ENCODE peak calls at places on chromosome 17, in five cellular contexts. One of them, this sample, is unnamed. For H3K4me1, the result is how much of the 10 kb centered on the place peaks cover.

GRCh38 chr17:2053380-2054261 is 1.3 kb upstream of the HIC1 start:
- DNase-seq in naive thymus-derived CD4-positive, alpha-beta T cell: peak
- DNase-seq in mesendoderm: peak
- DNase-seq in left lung: peak
- DNase-seq in tibial nerve: peak
- DNase-seq in this sample: peak

GRCh38 chr17:59840329-59840907 is 52.3 kb downstream of the TUBD1 start:
- DNase-seq in naive thymus-derived CD4-positive, alpha-beta T cell: no peak
- DNase-seq in mesendoderm: peak
- DNase-seq in left lung: no peak
- DNase-seq in tibial nerve: no peak
- DNase-seq in this sample: no peak

GRCh38 chr17:66589892-66590291 is 245.0 kb upstream of the CACNG5 start:
- DNase-seq in naive thymus-derived CD4-positive, alpha-beta T cell: no peak
- DNase-seq in mesendoderm: no peak
- DNase-seq in left lung: no peak
- DNase-seq in tibial nerve: no peak
- DNase-seq in this sample: no peak

GRCh38 chr17:62735027-62735651 is 73.0 kb downstream of the MARCHF10 start:
- DNase-seq in naive thymus-derived CD4-positive, alpha-beta T cell: no peak
- DNase-seq in mesendoderm: no peak
- DNase-seq in left lung: no peak
- DNase-seq in tibial nerve: no peak
- DNase-seq in this sample: no peak

GRCh38 chr17:49914096-49914490 is 54.9 kb upstream of the DLX4 start:
- DNase-seq in naive thymus-derived CD4-positive, alpha-beta T cell: no peak
- DNase-seq in mesendoderm: no peak
- DNase-seq in left lung: no peak
- DNase-seq in tibial nerve: no peak
- DNase-seq in this sample: no peak

GRCh38 chr17:13385481-13385907 is 216.2 kb downstream of the HS3ST3A1 start:
- DNase-seq in naive thymus-derived CD4-positive, alpha-beta T cell: no peak
- DNase-seq in mesendoderm: no peak
- DNase-seq in left lung: no peak
- DNase-seq in tibial nerve: peak
- DNase-seq in this sample: no peak

GRCh38 chr17:14604920-14605599 is 304.2 kb downstream of the HS3ST3B1 start:
- DNase-seq in naive thymus-derived CD4-positive, alpha-beta T cell: no peak
- DNase-seq in mesendoderm: no peak
- DNase-seq in left lung: peak
- DNase-seq in tibial nerve: peak
- DNase-seq in this sample: peak

GRCh38 chr17:3592216-3592860 is 16.9 kb downstream of the TRPV1 start:
- DNase-seq in naive thymus-derived CD4-positive, alpha-beta T cell: no peak
- DNase-seq in mesendoderm: no peak
- DNase-seq in left lung: no peak
- DNase-seq in tibial nerve: no peak
- DNase-seq in this sample: no peak

GRCh38 chr17:40020146-40020545 is 4.9 kb downstream of the CSF3 start:
- DNase-seq in naive thymus-derived CD4-positive, alpha-beta T cell: no peak
- DNase-seq in mesendoderm: no peak
- DNase-seq in left lung: no peak
- DNase-seq in tibial nerve: no peak
- DNase-seq in this sample: no peak

GRCh38 chr17:29291163-29291752 is 2.7 kb downstream of the NUFIP2 start:
- DNase-seq in naive thymus-derived CD4-positive, alpha-beta T cell: peak
- DNase-seq in mesendoderm: peak
- DNase-seq in left lung: no peak
- DNase-seq in tibial nerve: peak
- DNase-seq in this sample: no peak

GRCh38 chr17:30970757-30971567 is at the start of gene RNF135:
- DNase-seq in naive thymus-derived CD4-positive, alpha-beta T cell: peak
- DNase-seq in mesendoderm: peak
- DNase-seq in left lung: peak
- DNase-seq in tibial nerve: peak
- DNase-seq in this sample: peak

GRCh38 chr17:27868565-27868964 is 24.6 kb downstream of the LYRM9 start:
- DNase-seq in naive thymus-derived CD4-positive, alpha-beta T cell: no peak
- DNase-seq in mesendoderm: no peak
- DNase-seq in left lung: no peak
- DNase-seq in tibial nerve: no peak
- DNase-seq in this sample: no peak

GRCh38 chr17:40862985-40863733 is 3.9 kb downstream of the KRT12 start:
- DNase-seq in naive thymus-derived CD4-positive, alpha-beta T cell: no peak
- DNase-seq in mesendoderm: peak
- DNase-seq in left lung: no peak
- DNase-seq in tibial nerve: no peak
- DNase-seq in this sample: no peak

GRCh38 chr17:29615492-29616299 is 7.0 kb downstream of the CORO6 start:
- DNase-seq in naive thymus-derived CD4-positive, alpha-beta T cell: peak
- DNase-seq in mesendoderm: peak
- DNase-seq in left lung: peak
- DNase-seq in tibial nerve: peak
- DNase-seq in this sample: peak

GRCh38 chr17:46782250-46782953 is 36.1 kb downstream of the WNT3 start:
- DNase-seq in naive thymus-derived CD4-positive, alpha-beta T cell: no peak
- DNase-seq in mesendoderm: peak
- DNase-seq in left lung: no peak
- DNase-seq in tibial nerve: no peak
- DNase-seq in this sample: no peak

GRCh38 chr17:5793899-5794298 is 209.6 kb upstream of the NLRP1 start:
- DNase-seq in naive thymus-derived CD4-positive, alpha-beta T cell: no peak
- DNase-seq in mesendoderm: peak
- DNase-seq in left lung: no peak
- DNase-seq in tibial nerve: no peak
- DNase-seq in this sample: no peak

GRCh38 chr17:14304876-14305636 is 4.2 kb downstream of the HS3ST3B1 start:
- DNase-seq in naive thymus-derived CD4-positive, alpha-beta T cell: no peak
- DNase-seq in mesendoderm: peak
- DNase-seq in left lung: no peak
- DNase-seq in tibial nerve: no peak
- DNase-seq in this sample: no peak

GRCh38 chr17:69500911-69501429 is 86.5 kb downstream of the MAP2K6 start:
- DNase-seq in naive thymus-derived CD4-positive, alpha-beta T cell: no peak
- DNase-seq in mesendoderm: no peak
- DNase-seq in left lung: no peak
- DNase-seq in tibial nerve: no peak
- DNase-seq in this sample: no peak

GRCh38 chr17:33284022-33284421 is 9.1 kb downstream of the ASIC2 start:
- DNase-seq in naive thymus-derived CD4-positive, alpha-beta T cell: no peak
- DNase-seq in mesendoderm: no peak
- DNase-seq in left lung: peak
- DNase-seq in tibial nerve: peak
- DNase-seq in this sample: no peak

GRCh38 chr17:9974460-9975381 is 69.7 kb upstream of the RCVRN start:
- DNase-seq in naive thymus-derived CD4-positive, alpha-beta T cell: no peak
- DNase-seq in mesendoderm: no peak
- DNase-seq in left lung: no peak
- DNase-seq in tibial nerve: no peak
- DNase-seq in this sample: no peak

GRCh38 chr17:19248923-19249574 is 11.9 kb downstream of the EPN2 start:
- DNase-seq in naive thymus-derived CD4-positive, alpha-beta T cell: no peak
- DNase-seq in mesendoderm: no peak
- DNase-seq in left lung: peak
- DNase-seq in tibial nerve: no peak
- DNase-seq in this sample: peak

GRCh38 chr17:2275722-2276121 is 27.9 kb downstream of the SMG6 start:
- DNase-seq in naive thymus-derived CD4-positive, alpha-beta T cell: peak
- DNase-seq in mesendoderm: no peak
- DNase-seq in left lung: no peak
- DNase-seq in tibial nerve: no peak
- DNase-seq in this sample: no peak

GRCh38 chr17:52157161-52157560 is 1.4 kb downstream of the CA10 start:
- DNase-seq in naive thymus-derived CD4-positive, alpha-beta T cell: no peak
- DNase-seq in mesendoderm: no peak
- DNase-seq in left lung: no peak
- DNase-seq in tibial nerve: no peak
- DNase-seq in this sample: no peak

GRCh38 chr17:58156839-58157803 is 8.9 kb downstream of the OR4D1 start:
- DNase-seq in naive thymus-derived CD4-positive, alpha-beta T cell: peak
- DNase-seq in mesendoderm: peak
- DNase-seq in left lung: peak
- DNase-seq in tibial nerve: no peak
- DNase-seq in this sample: no peak

GRCh38 chr17:35147313-35147982 is at the start of gene UNC45B:
- DNase-seq in naive thymus-derived CD4-positive, alpha-beta T cell: no peak
- DNase-seq in mesendoderm: no peak
- DNase-seq in left lung: no peak
- DNase-seq in tibial nerve: no peak
- DNase-seq in this sample: no peak

GRCh38 chr17:8696456-8696855 is 48.2 kb downstream of the CCDC42 start:
- DNase-seq in naive thymus-derived CD4-positive, alpha-beta T cell: no peak
- DNase-seq in mesendoderm: peak
- DNase-seq in left lung: no peak
- DNase-seq in tibial nerve: no peak
- DNase-seq in this sample: peak

GRCh38 chr17:34252138-34252889 is 2.8 kb upstream of the CCL2 start:
- DNase-seq in naive thymus-derived CD4-positive, alpha-beta T cell: no peak
- DNase-seq in mesendoderm: peak
- DNase-seq in left lung: peak
- DNase-seq in tibial nerve: peak
- DNase-seq in this sample: peak

GRCh38 chr17:43699438-43699756 is 37.7 kb upstream of the MEOX1 start:
- DNase-seq in naive thymus-derived CD4-positive, alpha-beta T cell: no peak
- DNase-seq in mesendoderm: no peak
- DNase-seq in left lung: no peak
- DNase-seq in tibial nerve: no peak
- DNase-seq in this sample: no peak

GRCh38 chr17:1999557-2000251 is 25.4 kb downstream of the RTN4RL1 start:
- DNase-seq in naive thymus-derived CD4-positive, alpha-beta T cell: no peak
- DNase-seq in mesendoderm: peak
- DNase-seq in left lung: peak
- DNase-seq in tibial nerve: no peak
- DNase-seq in this sample: peak

GRCh38 chr17:59124665-59125064 is 18.0 kb upstream of the TRIM37 start:
- DNase-seq in naive thymus-derived CD4-positive, alpha-beta T cell: no peak
- DNase-seq in mesendoderm: no peak
- DNase-seq in left lung: no peak
- DNase-seq in tibial nerve: no peak
- DNase-seq in this sample: no peak

GRCh38 chr17:60554377-60554788 is 28.3 kb upstream of the APPBP2 start:
- DNase-seq in naive thymus-derived CD4-positive, alpha-beta T cell: no peak
- DNase-seq in mesendoderm: no peak
- DNase-seq in left lung: peak
- DNase-seq in tibial nerve: no peak
- DNase-seq in this sample: no peak

GRCh38 chr17:69523252-69523861 is 108.9 kb downstream of the MAP2K6 start:
- DNase-seq in naive thymus-derived CD4-positive, alpha-beta T cell: peak
- DNase-seq in mesendoderm: peak
- DNase-seq in left lung: no peak
- DNase-seq in tibial nerve: peak
- DNase-seq in this sample: peak

GRCh38 chr17:51487947-51488346 is 227.6 kb downstream of the UTP18 start:
- DNase-seq in naive thymus-derived CD4-positive, alpha-beta T cell: peak
- DNase-seq in mesendoderm: peak
- DNase-seq in left lung: no peak
- DNase-seq in tibial nerve: no peak
- DNase-seq in this sample: no peak

GRCh38 chr17:13352747-13353415 is 248.8 kb downstream of the HS3ST3A1 start:
- DNase-seq in naive thymus-derived CD4-positive, alpha-beta T cell: no peak
- DNase-seq in mesendoderm: no peak
- DNase-seq in left lung: no peak
- DNase-seq in tibial nerve: no peak
- DNase-seq in this sample: no peak

GRCh38 chr17:74042241-74042640 is 161.2 kb upstream of the RPL38 start:
- DNase-seq in naive thymus-derived CD4-positive, alpha-beta T cell: no peak
- DNase-seq in mesendoderm: no peak
- DNase-seq in left lung: no peak
- DNase-seq in tibial nerve: no peak
- DNase-seq in this sample: no peak
- H3K4me1 ChIP-seq in naive thymus-derived CD4-positive, alpha-beta T cell: under half
- H3K4me1 ChIP-seq in mesendoderm: under half
- H3K4me1 ChIP-seq in left lung: under half
- H3K4me1 ChIP-seq in tibial nerve: under half
- H3K4me1 ChIP-seq in this sample: under half

GRCh38 chr17:17921192-17922082 is 50.8 kb downstream of the TOM1L2 start:
- DNase-seq in naive thymus-derived CD4-positive, alpha-beta T cell: no peak
- DNase-seq in mesendoderm: peak
- DNase-seq in left lung: no peak
- DNase-seq in tibial nerve: no peak
- DNase-seq in this sample: no peak
- H3K4me3 ChIP-seq in naive thymus-derived CD4-positive, alpha-beta T cell: no peak
- H3K4me3 ChIP-seq in mesendoderm: no peak
- H3K4me3 ChIP-seq in left lung: no peak
- H3K4me3 ChIP-seq in tibial nerve: no peak
- H3K4me3 ChIP-seq in this sample: no peak

DNA sequence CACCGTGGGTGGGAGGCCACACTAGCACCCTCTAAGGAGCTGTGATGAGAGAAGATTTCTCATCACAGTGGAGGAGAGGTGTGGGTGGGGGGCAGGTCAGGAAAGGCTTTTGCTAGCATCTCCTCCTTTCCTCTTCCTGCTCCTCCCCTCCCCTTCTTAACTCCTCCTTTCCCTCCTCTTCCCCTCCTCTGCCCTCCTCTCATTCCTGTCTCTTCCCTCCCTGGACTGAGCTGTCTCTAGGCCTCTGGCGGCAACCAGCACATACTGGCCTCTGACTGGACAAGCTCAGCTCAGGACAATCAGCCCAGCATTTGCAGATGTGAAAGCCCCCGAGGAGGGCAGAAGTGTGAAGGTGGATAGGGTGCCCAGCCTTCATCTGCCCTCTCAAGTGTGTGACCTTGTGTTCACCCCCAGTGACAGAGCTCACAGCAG is 19.0 kb upstream of the LHX1 start:
- DNase-seq in naive thymus-derived CD4-positive, alpha-beta T cell: no peak
- DNase-seq in mesendoderm: peak
- DNase-seq in left lung: no peak
- DNase-seq in tibial nerve: no peak
- DNase-seq in this sample: no peak
- H3K4me1 ChIP-seq in naive thymus-derived CD4-positive, alpha-beta T cell: under half
- H3K4me1 ChIP-seq in mesendoderm: under half
- H3K4me1 ChIP-seq in left lung: under half
- H3K4me1 ChIP-seq in tibial nerve: under half
- H3K4me1 ChIP-seq in this sample: under half

GRCh38 chr17:79220201-79220714 is 145.6 kb downstream of the ENGASE start:
- DNase-seq in naive thymus-derived CD4-positive, alpha-beta T cell: no peak
- DNase-seq in mesendoderm: peak
- DNase-seq in left lung: no peak
- DNase-seq in tibial nerve: no peak
- DNase-seq in this sample: no peak
- H3K4me3 ChIP-seq in naive thymus-derived CD4-positive, alpha-beta T cell: no peak
- H3K4me3 ChIP-seq in mesendoderm: peak
- H3K4me3 ChIP-seq in left lung: no peak
- H3K4me3 ChIP-seq in tibial nerve: no peak
- H3K4me3 ChIP-seq in this sample: no peak

DNA sequence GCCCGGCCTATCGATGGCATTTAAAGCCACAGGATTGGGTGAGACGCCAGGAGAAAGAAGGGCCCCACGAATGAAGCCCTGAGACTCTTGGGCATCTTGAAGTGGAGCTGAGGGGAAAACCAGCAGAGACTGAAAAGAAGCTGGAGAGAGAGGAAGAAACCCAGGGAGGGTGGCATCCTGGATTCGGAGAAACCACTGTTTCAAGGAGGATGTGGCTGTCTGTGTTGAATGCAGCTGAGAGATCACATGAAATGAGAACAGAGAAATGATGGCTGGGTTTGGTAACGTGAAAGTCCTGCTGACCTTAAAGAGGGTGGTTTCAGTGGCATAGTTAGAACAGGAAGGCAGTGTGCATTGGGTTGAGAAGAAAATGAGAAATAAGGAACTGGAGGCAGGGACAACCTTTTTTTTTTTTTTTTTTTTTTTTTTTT is 3.8 kb downstream of the TNFSF12 start:
- DNase-seq in naive thymus-derived CD4-positive, alpha-beta T cell: peak
- DNase-seq in mesendoderm: no peak
- DNase-seq in left lung: peak
- DNase-seq in tibial nerve: peak
- DNase-seq in this sample: no peak
- H3K4me1 ChIP-seq in naive thymus-derived CD4-positive, alpha-beta T cell: under half
- H3K4me1 ChIP-seq in mesendoderm: under half
- H3K4me1 ChIP-seq in left lung: half or more
- H3K4me1 ChIP-seq in tibial nerve: under half
- H3K4me1 ChIP-seq in this sample: under half

This sample was measured in tibial artery.